ENCODE peak calls at places on chromosomes 13 and 19, in ten cellular contexts. V, J, M, U, P, Y, G, T, L and Q are unnamed samples.

GRCh38 chr13:101018720-101019119 is 344.1 kb upstream of the TMTC4 start:
- DNase-seq in V (no peak), J (no peak), M (no peak), U (peak; percentile 63), P (no peak), Y (no peak), G (no peak), T (no peak), L (peak; percentile 55), Q (no peak)

GRCh38 chr13:27973291-27973690 is 4.2 kb upstream of the CDX2 start:
- DNase-seq in V (no peak), J (no peak), M (no peak), U (no peak), P (no peak), Y (no peak), G (no peak), T (no peak), L (no peak), Q (no peak)

GRCh38 chr19:40592170-40592569 is 9.0 kb upstream of the LTBP4 start:
- DNase-seq in V (no peak), J (no peak), M (no peak), U (peak; percentile 71), P (no peak), Y (peak; percentile 16), G (no peak), T (no peak), L (peak; percentile 56), Q (peak; percentile 74)

GRCh38 chr13:99380402-99380801 is 73.2 kb upstream of the GPR183 start:
- DNase-seq in V (no peak), J (no peak), M (no peak), U (no peak), P (no peak), Y (no peak), G (no peak), T (no peak), L (no peak), Q (peak; percentile 12)

GRCh38 chr19:38555200-38555599 is 62.6 kb downstream of the MAP4K1 start:
- DNase-seq in V (no peak), J (no peak), M (no peak), U (no peak), P (no peak), Y (no peak), G (no peak), T (no peak), L (no peak), Q (no peak)

GRCh38 chr19:41441321-41441945 is 1.5 kb upstream of the ERICH4 start:
- DNase-seq in V (no peak), J (no peak), M (no peak), U (no peak), P (no peak), Y (no peak), G (no peak), T (peak; percentile 28), L (no peak), Q (no peak)

GRCh38 chr13:77544765-77545316 is 9.3 kb downstream of the SCEL start:
- DNase-seq in V (no peak), J (no peak), M (no peak), U (no peak), P (no peak), Y (no peak), G (no peak), T (no peak), L (no peak), Q (peak; percentile 25)

GRCh38 chr19:10744222-10744847 is 26.5 kb downstream of the DNM2 start:
- DNase-seq in V (no peak), J (no peak), M (no peak), U (no peak), P (peak; percentile 54), Y (no peak), G (no peak), T (no peak), L (no peak), Q (no peak)

GRCh38 chr19:10288662-10289166 is 1.0 kb upstream of the ICAM5 start:
- DNase-seq in V (peak; percentile 48), J (no peak), M (peak; percentile 56), U (peak; percentile 45), P (peak; percentile 72), Y (no peak), G (no peak), T (no peak), L (peak; percentile 77), Q (peak; percentile 80)

GRCh38 chr19:932647-933552 is 7.1 kb downstream of the ARID3A start:
- DNase-seq in V (peak; percentile 83), J (peak; percentile 41), M (peak; percentile 56), U (peak; percentile 93), P (peak; percentile 61), Y (peak; percentile 51), G (peak; percentile 81), T (peak; percentile 71), L (no peak), Q (peak; percentile 74)

GRCh38 chr19:38011426-38011825 is 104.4 kb downstream of the SIPA1L3 start:
- DNase-seq in V (no peak), J (no peak), M (no peak), U (no peak), P (no peak), Y (no peak), G (no peak), T (no peak), L (no peak), Q (no peak)

GRCh38 chr19:33810821-33811220 is 14.2 kb downstream of the KCTD15 start:
- DNase-seq in V (no peak), J (no peak), M (no peak), U (no peak), P (no peak), Y (no peak), G (no peak), T (no peak), L (no peak), Q (no peak)

GRCh38 chr13:39603424-39603947 is 493 bp upstream of the LHFPL6 start:
- DNase-seq in V (no peak), J (no peak), M (peak; percentile 16), U (peak; percentile 41), P (no peak), Y (peak; percentile 3), G (no peak), T (no peak), L (no peak), Q (no peak)

GRCh38 chr19:54077334-54077733 is 3.8 kb downstream of the TARM1 start:
- DNase-seq in V (no peak), J (no peak), M (no peak), U (no peak), P (no peak), Y (no peak), G (no peak), T (no peak), L (no peak), Q (no peak)

GRCh38 chr13:80923907-80924306 is 583.0 kb upstream of the SPRY2 start:
- DNase-seq in V (peak; percentile 21), J (no peak), M (no peak), U (peak; percentile 27), P (no peak), Y (no peak), G (no peak), T (no peak), L (no peak), Q (no peak)

GRCh38 chr19:46784262-46785053 is 3.9 kb downstream of the SLC1A5 start:
- DNase-seq in V (peak; percentile 83), J (no peak), M (peak; percentile 51), U (peak; percentile 86), P (peak; percentile 92), Y (peak; percentile 75), G (peak; percentile 43), T (peak; percentile 65), L (peak; percentile 97), Q (peak; percentile 84)
- TF ChIP-seq CTCF in V (peak; percentile 46), J (peak; percentile 16), M (no peak), U (peak; percentile 33), P (no peak), Y (no peak), G (no peak), T (no peak), L (peak; percentile 67), Q (peak; percentile 23)

GRCh38 chr13:94988654-94989053 is 276.3 kb upstream of the SOX21 start:
- DNase-seq in V (no peak), J (no peak), M (no peak), U (no peak), P (no peak), Y (no peak), G (no peak), T (no peak), L (no peak), Q (no peak)
- TF ChIP-seq CTCF in V (no peak), J (no peak), M (no peak), U (no peak), P (no peak), Y (no peak), G (no peak), T (no peak), L (no peak), Q (no peak)

GRCh38 chr19:51407631-51408131 is 9.8 kb downstream of the SIGLEC10 start:
- DNase-seq in V (no peak), J (no peak), M (no peak), U (peak; percentile 40), P (no peak), Y (peak; percentile 25), G (no peak), T (no peak), L (no peak), Q (peak; percentile 63)
- TF ChIP-seq CTCF in V (peak; percentile 63), J (peak; percentile 45), M (peak; percentile 54), U (peak; percentile 57), P (peak; percentile 43), Y (peak; percentile 51), G (peak; percentile 33), T (no peak), L (peak; percentile 55), Q (peak; percentile 51)

GRCh38 chr19:13152854-13153626 is 2.8 kb downstream of the IER2 start:
- DNase-seq in V (peak; percentile 97), J (peak; percentile 99), M (peak; percentile 99), U (peak; percentile 92), P (peak; percentile 99), Y (peak; percentile 97), G (peak; percentile 96), T (peak; percentile 99), L (peak; percentile 82), Q (peak; percentile 92)
- TF ChIP-seq CTCF in V (no peak), J (no peak), M (peak; percentile 20), U (no peak), P (no peak), Y (peak; percentile 7), G (no peak), T (peak; percentile 24), L (peak; percentile 32), Q (peak; percentile 44)

GRCh38 chr19:12681074-12681987 is at the start of gene DHPS:
- DNase-seq in V (peak; percentile 92), J (peak; percentile 86), M (peak; percentile 77), U (peak; percentile 98), P (peak; percentile 95), Y (peak; percentile 98), G (peak; percentile 85), T (peak; percentile 86), L (peak; percentile 98), Q (peak; percentile 95)
- TF ChIP-seq CTCF in V (no peak), J (no peak), M (peak; percentile 1), U (no peak), P (no peak), Y (no peak), G (no peak), T (no peak), L (peak; percentile 30), Q (no peak)

DNA sequence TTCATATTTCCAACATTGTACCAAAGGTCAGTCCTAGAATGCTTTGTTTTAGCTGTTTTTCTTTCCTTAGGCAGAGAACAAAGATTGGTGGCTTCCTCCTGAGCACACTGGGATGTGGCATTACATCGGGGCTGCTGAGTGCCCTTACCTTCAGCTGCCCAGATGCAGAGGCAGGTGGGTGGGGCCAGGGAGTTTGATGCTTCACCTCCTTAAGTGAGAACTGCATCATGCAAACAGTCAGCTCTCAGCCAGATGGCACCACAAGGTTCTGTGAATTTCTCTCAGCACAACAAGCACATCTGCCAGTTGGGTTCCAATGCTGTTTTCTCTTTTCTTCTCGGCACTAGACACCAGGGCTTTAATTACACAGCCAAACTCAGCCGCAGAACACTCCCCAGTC is 87.4 kb upstream of the UBL3 start:
- DNase-seq in V (no peak), J (peak; percentile 33), M (no peak), U (no peak), P (no peak), Y (no peak), G (no peak), T (no peak), L (peak; percentile 10), Q (no peak)
- TF ChIP-seq CTCF in V (no peak), J (no peak), M (no peak), U (no peak), P (no peak), Y (no peak), G (no peak), T (no peak), L (no peak), Q (no peak)